ENCODE peak calls at places on chromosomes 2 and 18, in nine cellular contexts. M is astrocyte of the spinal cord; Z is lower lobe of right lung; J is fibroblast of lung; E is heart right ventricle; W is fibroblast of the aortic adventitia; S is CD8-positive, alpha-beta T cell; X is pancreas; K is psoas muscle. H is an unnamed sample.

GRCh38 chr2:222939979-222940378 is 79.1 kb downstream of the ACSL3 start:
- DNase-seq in M (no peak), Z (no peak), K (no peak), J (no peak), S (no peak), E (no peak), W (no peak), X (no peak), H (no peak)

GRCh38 chr2:201130524-201131186 is 14.7 kb downstream of the CFLAR start:
- DNase-seq in M (peak), K (no peak), W (peak), Z (no peak), S (no peak), X (no peak), E (no peak), J (peak), H (peak)

GRCh38 chr18:77000527-77000926 is 132.1 kb downstream of the MBP start:
- DNase-seq in K (peak), W (peak), Z (peak), M (peak), X (no peak), J (peak), E (peak), S (peak), H (no peak)

GRCh38 chr2:114446571-114446970 is 4.1 kb downstream of the DPP10 start:
- DNase-seq in Z (no peak), M (no peak), S (no peak), X (no peak), W (no peak), E (no peak), K (no peak), J (no peak), H (no peak)

GRCh38 chr18:43935051-43935412 is 657.7 kb upstream of the SYT4 start:
- DNase-seq in X (no peak), E (no peak), J (peak), W (peak), K (no peak), S (no peak), Z (no peak), M (peak), H (no peak)

GRCh38 chr2:109345653-109346165 is 216.7 kb downstream of the SH3RF3 start:
- DNase-seq in K (no peak), E (no peak), Z (no peak), X (peak), W (no peak), M (no peak), S (no peak), J (no peak), H (no peak)

GRCh38 chr2:128548461-128548891 is 229.8 kb upstream of the HS6ST1 start:
- DNase-seq in S (no peak), E (no peak), K (no peak), Z (no peak), J (no peak), W (no peak), M (no peak), X (no peak), H (no peak)

GRCh38 chr2:143000599-143000998 is 123.1 kb downstream of the KYNU start:
- DNase-seq in E (no peak), J (no peak), W (no peak), K (no peak), M (no peak), Z (no peak), S (no peak), X (no peak), H (no peak)

GRCh38 chr2:209307161-209308001 is 116.5 kb upstream of the MAP2 start:
- DNase-seq in W (no peak), J (no peak), Z (no peak), K (peak), E (no peak), S (no peak), X (no peak), M (no peak), H (no peak)

GRCh38 chr2:151071382-151071781 is 190.3 kb downstream of the RBM43 start:
- DNase-seq in M (peak), X (no peak), K (no peak), Z (no peak), J (peak), S (no peak), W (peak), E (no peak), H (no peak)

GRCh38 chr18:27713727-27714080 is 463.2 kb downstream of the CDH2 start:
- DNase-seq in K (no peak), W (peak), E (no peak), Z (no peak), S (no peak), M (peak), X (no peak), J (peak), H (no peak)

GRCh38 chr2:174717273-174717672 is 47.0 kb downstream of the CHRNA1 start:
- DNase-seq in K (no peak), Z (no peak), W (no peak), J (peak), S (no peak), M (peak), E (no peak), X (no peak), H (no peak)

DNA sequence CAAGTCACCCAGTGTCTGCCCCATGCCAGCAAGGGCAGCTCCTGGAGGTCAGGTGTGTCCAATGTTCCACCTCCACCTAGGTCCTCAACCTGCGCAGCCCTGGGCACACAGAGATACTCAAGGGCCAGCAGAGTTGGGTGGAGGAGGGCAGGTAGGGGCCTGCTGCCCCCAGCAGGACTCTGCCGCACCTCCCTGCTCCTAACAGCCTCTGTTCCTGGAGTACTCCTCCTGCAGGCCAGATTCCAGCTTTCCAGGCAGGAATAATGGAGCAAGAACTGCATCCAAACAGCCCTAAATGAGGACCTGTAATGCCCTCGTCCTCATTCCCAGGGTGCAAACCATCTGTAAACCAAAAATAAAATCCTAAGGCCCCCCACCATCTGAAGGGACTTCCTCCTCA is 44.4 kb upstream of the ACAA2 start:
- DNase-seq in J (no peak), X (no peak), Z (no peak), K (no peak), W (no peak), S (no peak), E (no peak), M (no peak), H (no peak)
- H3K4me3 ChIP-seq in J (no peak), X (no peak), Z (no peak), K (no peak), W (no peak), S (no peak), E (no peak), M (no peak), H (no peak)

DNA sequence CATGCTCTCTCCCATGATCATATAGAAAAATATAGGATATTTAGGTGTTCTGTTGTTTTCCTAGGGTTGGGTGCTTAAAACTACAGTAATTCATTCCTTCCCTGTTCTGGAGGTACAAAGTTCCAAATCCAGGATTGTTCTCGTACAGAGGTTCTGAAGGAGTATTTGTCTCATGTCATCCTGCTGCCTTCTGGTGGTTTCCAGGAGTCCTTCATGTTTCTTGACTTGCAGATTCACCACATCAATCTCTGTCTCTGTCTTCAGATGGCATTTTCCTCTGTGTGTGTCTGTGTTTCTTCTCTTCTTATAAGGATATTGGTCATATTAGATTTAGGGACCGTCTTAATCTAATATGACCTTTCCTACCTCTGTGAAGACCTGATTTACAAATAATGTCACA is 397.9 kb downstream of the NYAP2 start:
- DNase-seq in W (peak), J (no peak), Z (no peak), S (no peak), K (no peak), E (no peak), X (no peak), M (no peak), H (no peak)
- TF ChIP-seq CTCF in W (peak), J (no peak), Z (no peak), S (no peak), K (no peak), E (no peak), X (no peak), M (no peak), H (peak)

DNA sequence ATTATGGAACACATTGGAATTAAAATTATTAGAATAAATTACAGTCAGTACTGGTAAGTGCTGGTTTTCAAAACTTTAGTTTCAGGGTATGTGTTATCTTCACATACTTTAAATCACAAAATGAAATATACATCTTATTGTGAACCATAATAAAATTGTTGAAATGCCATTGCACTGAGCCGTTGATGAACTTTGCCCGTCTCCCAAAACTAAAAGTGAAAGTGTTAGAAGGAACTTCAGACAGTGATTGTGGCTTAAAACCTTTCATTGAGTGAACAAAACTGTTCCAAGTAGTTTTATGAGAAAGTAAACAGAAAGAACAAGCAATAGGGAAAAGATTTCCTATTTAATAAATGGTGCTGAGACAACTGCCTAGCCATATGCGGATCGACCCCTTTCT is 811.6 kb downstream of the PLCL1 start:
- DNase-seq in Z (no peak), M (peak), K (no peak), S (no peak), J (peak), W (peak), X (no peak), E (no peak), H (peak)
- H3K4me3 ChIP-seq in Z (no peak), M (no peak), K (no peak), S (no peak), J (peak), W (no peak), X (no peak), E (no peak), H (peak)

GRCh38 chr18:7117390-7118355 is at the start of gene LAMA1:
- DNase-seq in M (no peak), W (no peak), K (no peak), S (no peak), J (no peak), Z (no peak), X (peak), E (no peak), H (no peak)
- TF ChIP-seq CTCF in M (no peak), W (no peak), K (no peak), S (no peak), J (no peak), Z (no peak), X (no peak), E (no peak), H (no peak)